ENCODE peak calls at places on chromosomes 12 and 14, in five cellular contexts. W is NCI-H1694 treated with DMSO at 0.1 percent for 48 hours; J is GF-D8; L is activated CD8-positive, alpha-beta memory T cell treated with anti-CD3 and anti-CD28 coated beads, Interleukin-2, amount 50 U/mL, for 4 hours; B is mammary epithelial cell. E is an unnamed sample.

GRCh38 chr12:3632256-3633240 is 120.4 kb downstream of the CRACR2A start:
- DNase-seq in J (no peak), L (no peak), B (no peak), W (peak; percentile 33), E (no peak)

GRCh38 chr12:89501793-89502192 is 22.8 kb downstream of the GALNT4 start:
- DNase-seq in B (no peak), J (no peak), W (no peak), L (no peak), E (no peak)

GRCh38 chr14:93965287-93965821 is 11.0 kb downstream of the ASB2 start:
- DNase-seq in W (no peak), L (no peak), J (no peak), B (peak; percentile 90), E (no peak)

GRCh38 chr14:30064454-30064853 is 136.8 kb upstream of the PRKD1 start:
- DNase-seq in J (no peak), L (no peak), W (no peak), B (no peak), E (peak; percentile 13)

GRCh38 chr14:24284501-24285035 is 13.2 kb upstream of the RABGGTA start:
- DNase-seq in J (no peak), W (peak; percentile 25), L (no peak), B (no peak), E (no peak)

GRCh38 chr12:72549184-72549583 is 277.0 kb downstream of the TRHDE start:
- DNase-seq in B (no peak), L (no peak), W (no peak), J (no peak), E (no peak)

GRCh38 chr14:104109731-104110361 is 24.3 kb downstream of the ASPG start:
- DNase-seq in L (peak; percentile 11), B (no peak), J (no peak), W (no peak), E (no peak)

GRCh38 chr12:45727994-45728624 is 1.4 kb upstream of the ARID2 start:
- DNase-seq in W (no peak), J (no peak), B (no peak), L (no peak), E (no peak)

GRCh38 chr14:97025722-97026121 is 228.5 kb downstream of the VRK1 start:
- DNase-seq in L (no peak), J (no peak), B (no peak), W (no peak), E (no peak)

GRCh38 chr12:34287986-34288962 is 266.0 kb downstream of the ALG10 start:
- DNase-seq in W (no peak), J (no peak), B (no peak), L (no peak), E (no peak)

GRCh38 chr14:49550284-49551184 is 35.6 kb downstream of the RPS29 start:
- DNase-seq in B (peak; percentile 21), W (peak; percentile 69), L (no peak), J (no peak), E (peak; percentile 9)

GRCh38 chr12:91216871-91217270 is 34.3 kb upstream of the DCN start:
- DNase-seq in J (no peak), W (no peak), B (no peak), L (no peak), E (no peak)

GRCh38 chr12:93080994-93081809 is 152.1 kb upstream of the EEA1 start:
- DNase-seq in L (no peak), J (no peak), W (no peak), B (peak; percentile 14), E (no peak)

GRCh38 chr14:77142289-77142814 is 761 bp upstream of the ZDHHC22 start:
- DNase-seq in L (no peak), W (no peak), J (no peak), B (no peak), E (no peak)

GRCh38 chr12:27844427-27845090 is 64.5 kb upstream of the MANSC4 start:
- DNase-seq in L (no peak), W (no peak), J (no peak), B (peak; percentile 59), E (no peak)